ENCODE peak calls at places on chromosome 4, in ten cellular contexts. One of them, this sample, is unnamed.
A peak's percentile ranks its signal among the peaks of the same experiment; 100 is the strongest.

GRCh38 chr4:6839579-6839978 is 57.1 kb downstream of the KIAA0232 start:
- DNase-seq in lung: no peak
- DNase-seq in A549: no peak
- DNase-seq in AG10803: no peak
- DNase-seq in small intestine: no peak
- DNase-seq in astrocyte of the spinal cord: no peak
- DNase-seq in H7: no peak
- DNase-seq in cardiac muscle cell: no peak
- DNase-seq in fibroblast of pulmonary artery: no peak
- DNase-seq in fibroblast of the aortic adventitia: no peak
- DNase-seq in this sample: no peak

GRCh38 chr4:26237916-26238315 is 82.9 kb upstream of the RBPJ start:
- DNase-seq in H7: no peak
- DNase-seq in astrocyte of the spinal cord: no peak
- DNase-seq in AG10803: peak; percentile 22
- DNase-seq in lung: no peak
- DNase-seq in fibroblast of the aortic adventitia: no peak
- DNase-seq in A549: no peak
- DNase-seq in fibroblast of pulmonary artery: no peak
- DNase-seq in small intestine: no peak
- DNase-seq in cardiac muscle cell: no peak
- DNase-seq in this sample: no peak

GRCh38 chr4:27278615-27279014 is 418.0 kb downstream of the STIM2 start:
- DNase-seq in lung: no peak
- DNase-seq in fibroblast of the aortic adventitia: peak; percentile 62
- DNase-seq in AG10803: peak; percentile 6
- DNase-seq in H7: peak; percentile 2
- DNase-seq in A549: no peak
- DNase-seq in cardiac muscle cell: peak; percentile 9
- DNase-seq in astrocyte of the spinal cord: peak; percentile 33
- DNase-seq in small intestine: no peak
- DNase-seq in fibroblast of pulmonary artery: peak; percentile 41
- DNase-seq in this sample: peak; percentile 46

GRCh38 chr4:107888237-107888636 is 43.1 kb upstream of the CYP2U1 start:
- DNase-seq in H7: no peak
- DNase-seq in A549: peak; percentile 13
- DNase-seq in astrocyte of the spinal cord: no peak
- DNase-seq in small intestine: no peak
- DNase-seq in cardiac muscle cell: no peak
- DNase-seq in fibroblast of the aortic adventitia: no peak
- DNase-seq in fibroblast of pulmonary artery: no peak
- DNase-seq in AG10803: no peak
- DNase-seq in lung: no peak
- DNase-seq in this sample: peak; percentile 25

GRCh38 chr4:4486969-4487368 is 54.9 kb downstream of the STX18 start:
- DNase-seq in fibroblast of the aortic adventitia: no peak
- DNase-seq in astrocyte of the spinal cord: no peak
- DNase-seq in small intestine: no peak
- DNase-seq in lung: no peak
- DNase-seq in H7: no peak
- DNase-seq in AG10803: no peak
- DNase-seq in A549: no peak
- DNase-seq in fibroblast of pulmonary artery: no peak
- DNase-seq in cardiac muscle cell: no peak
- DNase-seq in this sample: no peak

GRCh38 chr4:75512336-75513211 is 1.6 kb downstream of the RCHY1 start:
- DNase-seq in lung: peak; percentile 31
- DNase-seq in fibroblast of the aortic adventitia: peak; percentile 48
- DNase-seq in small intestine: peak; percentile 7
- DNase-seq in fibroblast of pulmonary artery: peak; percentile 43
- DNase-seq in AG10803: peak; percentile 77
- DNase-seq in A549: no peak
- DNase-seq in astrocyte of the spinal cord: peak; percentile 42
- DNase-seq in cardiac muscle cell: peak; percentile 67
- DNase-seq in H7: no peak
- DNase-seq in this sample: peak; percentile 65

GRCh38 chr4:186736466-186736865 is 12.8 kb upstream of the FAT1 start:
- DNase-seq in fibroblast of pulmonary artery: no peak
- DNase-seq in lung: no peak
- DNase-seq in small intestine: no peak
- DNase-seq in A549: no peak
- DNase-seq in cardiac muscle cell: no peak
- DNase-seq in H7: no peak
- DNase-seq in fibroblast of the aortic adventitia: no peak
- DNase-seq in AG10803: no peak
- DNase-seq in astrocyte of the spinal cord: no peak
- DNase-seq in this sample: no peak

GRCh38 chr4:122777846-122778501 is 45.5 kb downstream of the BBS12 start:
- DNase-seq in small intestine: no peak
- DNase-seq in H7: no peak
- DNase-seq in fibroblast of the aortic adventitia: peak; percentile 91
- DNase-seq in A549: no peak
- DNase-seq in AG10803: peak; percentile 98
- DNase-seq in astrocyte of the spinal cord: peak; percentile 66
- DNase-seq in cardiac muscle cell: peak; percentile 70
- DNase-seq in fibroblast of pulmonary artery: peak; percentile 79
- DNase-seq in lung: no peak
- DNase-seq in this sample: peak; percentile 88

DNA sequence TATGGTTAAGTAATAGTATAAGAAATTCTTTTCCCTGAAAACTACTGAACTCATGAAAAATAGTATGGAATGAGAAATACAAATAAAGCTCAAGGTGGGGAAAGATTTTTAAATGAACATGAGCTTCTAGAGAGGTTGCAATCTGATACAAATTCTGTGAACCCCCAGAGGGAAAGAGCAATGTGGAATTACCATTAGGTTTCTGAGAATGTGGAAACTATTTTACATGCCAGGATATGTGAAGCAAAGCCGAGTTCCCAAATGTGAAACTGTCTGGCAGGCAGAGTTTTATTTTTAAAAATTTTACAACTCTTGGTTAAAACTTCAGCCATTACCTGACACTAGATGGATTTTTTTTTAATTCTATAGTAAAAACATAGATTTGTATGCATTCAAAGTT is 99.9 kb downstream of the PCDH18 start:
- DNase-seq in AG10803: peak; percentile 26
- DNase-seq in cardiac muscle cell: peak; percentile 10
- DNase-seq in fibroblast of the aortic adventitia: peak; percentile 32
- DNase-seq in astrocyte of the spinal cord: peak; percentile 9
- DNase-seq in lung: no peak
- DNase-seq in H7: no peak
- DNase-seq in small intestine: no peak
- DNase-seq in fibroblast of pulmonary artery: no peak
- DNase-seq in A549: no peak
- DNase-seq in this sample: no peak
- H3K4me3 ChIP-seq in AG10803: peak overlapping the region; percentile 2
- H3K4me3 ChIP-seq in cardiac muscle cell: no peak overlapping the region
- H3K4me3 ChIP-seq in fibroblast of the aortic adventitia: no peak overlapping the region
- H3K4me3 ChIP-seq in astrocyte of the spinal cord: no peak overlapping the region
- H3K4me3 ChIP-seq in lung: no peak overlapping the region
- H3K4me3 ChIP-seq in H7: no peak overlapping the region
- H3K4me3 ChIP-seq in small intestine: no peak overlapping the region
- H3K4me3 ChIP-seq in fibroblast of pulmonary artery: no peak overlapping the region
- H3K4me3 ChIP-seq in A549: no peak overlapping the region
- H3K4me3 ChIP-seq in this sample: no peak overlapping the region

DNA sequence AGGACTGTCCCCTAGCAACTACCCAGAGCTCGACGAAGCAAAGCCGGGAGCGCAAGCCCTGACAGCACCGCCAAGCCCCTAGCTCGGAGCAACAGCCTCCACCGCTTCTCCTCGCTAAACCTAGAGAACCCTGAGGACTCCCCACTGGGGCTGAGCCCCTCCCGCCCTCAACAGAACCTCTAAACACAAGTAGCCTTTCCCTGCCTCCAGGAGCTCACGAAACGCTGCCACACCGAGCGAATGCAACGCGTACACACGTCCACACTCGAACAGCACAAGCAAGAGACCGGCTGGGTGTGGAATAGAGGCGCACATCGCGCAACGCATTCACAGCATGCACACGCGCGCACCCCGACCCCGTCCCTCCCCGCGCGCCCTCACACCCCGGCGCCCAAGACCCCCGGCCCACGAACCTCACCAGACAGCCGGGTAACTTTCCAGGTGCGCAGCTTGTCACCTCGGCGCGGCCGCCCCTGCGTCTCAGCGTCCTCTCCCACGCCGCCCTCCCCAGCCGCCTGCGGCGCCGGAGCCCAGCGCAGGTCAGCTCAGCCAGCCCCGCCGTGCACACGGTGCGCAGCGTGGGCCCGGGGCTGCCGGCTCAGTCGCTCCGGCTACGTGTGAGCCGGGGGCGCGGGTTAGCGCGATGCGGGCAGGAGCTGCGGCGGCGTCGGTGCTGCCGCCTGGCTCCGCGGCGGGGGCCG is 354 bp downstream of the PRKG2 start:
- DNase-seq in small intestine: peak; percentile 57
- DNase-seq in AG10803: peak; percentile 31
- DNase-seq in H7: peak; percentile 74
- DNase-seq in astrocyte of the spinal cord: peak; percentile 31
- DNase-seq in cardiac muscle cell: peak; percentile 53
- DNase-seq in A549: peak; percentile 6
- DNase-seq in lung: peak; percentile 38
- DNase-seq in fibroblast of the aortic adventitia: peak; percentile 37
- DNase-seq in fibroblast of pulmonary artery: peak; percentile 29
- DNase-seq in this sample: peak; percentile 27
- H3K4me3 ChIP-seq in small intestine: peak overlapping the region; percentile 76
- H3K4me3 ChIP-seq in AG10803: peak overlapping the region; percentile 59
- H3K4me3 ChIP-seq in H7: peak overlapping the region; percentile 47
- H3K4me3 ChIP-seq in astrocyte of the spinal cord: peak overlapping the region; percentile 44
- H3K4me3 ChIP-seq in cardiac muscle cell: peak overlapping the region; percentile 43
- H3K4me3 ChIP-seq in A549: peak overlapping the region; percentile 47
- H3K4me3 ChIP-seq in lung: peak overlapping the region; percentile 46
- H3K4me3 ChIP-seq in fibroblast of the aortic adventitia: peak overlapping the region; percentile 60
- H3K4me3 ChIP-seq in fibroblast of pulmonary artery: peak overlapping the region; percentile 53
- H3K4me3 ChIP-seq in this sample: peak overlapping the region; percentile 56

GRCh38 chr4:152676052-152676854 is 3.5 kb downstream of the TMEM154 start:
- DNase-seq in lung: no peak
- DNase-seq in fibroblast of pulmonary artery: no peak
- DNase-seq in H7: no peak
- DNase-seq in cardiac muscle cell: no peak
- DNase-seq in A549: no peak
- DNase-seq in astrocyte of the spinal cord: no peak
- DNase-seq in AG10803: no peak
- DNase-seq in small intestine: no peak
- DNase-seq in fibroblast of the aortic adventitia: no peak
- DNase-seq in this sample: no peak

GRCh38 chr4:152679414-152680281 is at the start of gene TMEM154:
- DNase-seq in AG10803: peak; percentile 67
- DNase-seq in small intestine: peak; percentile 61
- DNase-seq in cardiac muscle cell: peak; percentile 91
- DNase-seq in lung: peak; percentile 68
- DNase-seq in fibroblast of the aortic adventitia: peak; percentile 71
- DNase-seq in astrocyte of the spinal cord: peak; percentile 73
- DNase-seq in fibroblast of pulmonary artery: peak; percentile 91
- DNase-seq in A549: peak; percentile 1
- DNase-seq in H7: peak; percentile 78
- DNase-seq in this sample: peak; percentile 82

GRCh38 chr4:152680988-152681731 is 1.4 kb upstream of the TMEM154 start:
- DNase-seq in lung: no peak
- DNase-seq in cardiac muscle cell: peak; percentile 46
- DNase-seq in fibroblast of pulmonary artery: peak; percentile 64
- DNase-seq in astrocyte of the spinal cord: peak; percentile 65
- DNase-seq in A549: peak; percentile 38
- DNase-seq in AG10803: peak; percentile 43
- DNase-seq in fibroblast of the aortic adventitia: peak; percentile 28
- DNase-seq in H7: no peak
- DNase-seq in small intestine: no peak
- DNase-seq in this sample: peak; percentile 93

GRCh38 chr4:152682143-152682542 is 2.3 kb upstream of the TMEM154 start:
- DNase-seq in fibroblast of the aortic adventitia: no peak
- DNase-seq in A549: no peak
- DNase-seq in lung: no peak
- DNase-seq in cardiac muscle cell: no peak
- DNase-seq in H7: no peak
- DNase-seq in small intestine: no peak
- DNase-seq in fibroblast of pulmonary artery: no peak
- DNase-seq in astrocyte of the spinal cord: no peak
- DNase-seq in AG10803: no peak
- DNase-seq in this sample: no peak

DNA sequence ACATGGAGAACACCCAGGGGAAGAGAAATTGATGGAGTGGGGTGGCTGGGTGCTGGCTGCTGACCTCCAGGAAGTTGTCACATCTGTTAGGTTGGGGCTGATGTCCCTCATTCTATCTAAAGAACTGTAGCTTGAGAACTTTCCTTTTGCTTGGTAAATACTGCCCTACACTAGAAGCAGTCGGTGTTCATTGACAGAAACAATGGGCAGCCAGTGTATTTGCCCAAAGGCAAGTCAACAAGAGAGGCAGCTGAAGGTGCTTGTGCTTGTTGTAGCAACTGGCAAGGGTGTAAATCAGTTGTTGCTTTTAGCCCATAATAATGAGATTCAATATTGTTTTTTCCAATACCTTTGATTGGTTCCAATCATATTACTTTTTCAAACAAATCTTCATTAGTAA is 956 bp downstream of the TMEM154 start:
- DNase-seq in astrocyte of the spinal cord: no peak
- DNase-seq in A549: no peak
- DNase-seq in cardiac muscle cell: no peak
- DNase-seq in AG10803: no peak
- DNase-seq in fibroblast of pulmonary artery: no peak
- DNase-seq in fibroblast of the aortic adventitia: no peak
- DNase-seq in H7: no peak
- DNase-seq in small intestine: no peak
- DNase-seq in lung: no peak
- DNase-seq in this sample: no peak
- H3K4me3 ChIP-seq in astrocyte of the spinal cord: no peak overlapping the region
- H3K4me3 ChIP-seq in A549: no peak overlapping the region
- H3K4me3 ChIP-seq in cardiac muscle cell: no peak overlapping the region
- H3K4me3 ChIP-seq in AG10803: peak overlapping the region; percentile 69
- H3K4me3 ChIP-seq in fibroblast of pulmonary artery: peak overlapping the region; percentile 67
- H3K4me3 ChIP-seq in fibroblast of the aortic adventitia: no peak overlapping the region
- H3K4me3 ChIP-seq in H7: no peak overlapping the region
- H3K4me3 ChIP-seq in small intestine: no peak overlapping the region
- H3K4me3 ChIP-seq in lung: no peak overlapping the region
- H3K4me3 ChIP-seq in this sample: peak overlapping the region; percentile 77

DNA sequence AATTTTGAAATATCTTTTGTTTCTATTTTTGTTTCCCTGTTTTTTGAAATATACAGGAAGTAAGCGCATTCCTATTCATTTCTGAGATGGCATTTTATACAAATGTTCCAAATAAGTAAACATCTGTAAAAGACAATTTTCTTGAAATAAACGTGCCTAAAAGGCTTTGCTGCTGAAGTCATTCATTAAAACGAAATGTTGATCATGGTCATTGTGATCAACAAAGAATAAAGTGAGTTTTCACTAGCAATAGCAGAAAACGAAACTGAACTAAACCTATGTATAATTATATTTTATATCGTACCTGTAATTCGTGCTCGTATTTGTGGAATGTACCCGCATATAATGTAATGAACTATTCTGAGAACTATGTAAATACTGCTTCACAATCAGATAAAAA is 221.2 kb downstream of the MGST2 start:
- DNase-seq in H7: no peak
- DNase-seq in fibroblast of the aortic adventitia: no peak
- DNase-seq in astrocyte of the spinal cord: no peak
- DNase-seq in A549: no peak
- DNase-seq in fibroblast of pulmonary artery: no peak
- DNase-seq in lung: no peak
- DNase-seq in cardiac muscle cell: no peak
- DNase-seq in AG10803: peak; percentile 8
- DNase-seq in small intestine: no peak
- DNase-seq in this sample: no peak
- H3K4me3 ChIP-seq in H7: no peak overlapping the region
- H3K4me3 ChIP-seq in fibroblast of the aortic adventitia: no peak overlapping the region
- H3K4me3 ChIP-seq in astrocyte of the spinal cord: no peak overlapping the region
- H3K4me3 ChIP-seq in A549: no peak overlapping the region
- H3K4me3 ChIP-seq in fibroblast of pulmonary artery: no peak overlapping the region
- H3K4me3 ChIP-seq in lung: no peak overlapping the region
- H3K4me3 ChIP-seq in cardiac muscle cell: no peak overlapping the region
- H3K4me3 ChIP-seq in AG10803: peak overlapping the region; percentile 35
- H3K4me3 ChIP-seq in small intestine: no peak overlapping the region
- H3K4me3 ChIP-seq in this sample: no peak overlapping the region

GRCh38 chr4:142752331-142752830 is 93.7 kb downstream of the INPP4B start:
- DNase-seq in cardiac muscle cell: peak; percentile 35
- DNase-seq in astrocyte of the spinal cord: no peak
- DNase-seq in AG10803: peak; percentile 24
- DNase-seq in lung: no peak
- DNase-seq in A549: no peak
- DNase-seq in H7: no peak
- DNase-seq in fibroblast of pulmonary artery: peak; percentile 17
- DNase-seq in small intestine: no peak
- DNase-seq in fibroblast of the aortic adventitia: no peak
- DNase-seq in this sample: no peak
- H3K4me3 ChIP-seq in cardiac muscle cell: no peak overlapping the region
- H3K4me3 ChIP-seq in astrocyte of the spinal cord: no peak overlapping the region
- H3K4me3 ChIP-seq in AG10803: no peak overlapping the region
- H3K4me3 ChIP-seq in lung: no peak overlapping the region
- H3K4me3 ChIP-seq in A549: no peak overlapping the region
- H3K4me3 ChIP-seq in H7: no peak overlapping the region
- H3K4me3 ChIP-seq in fibroblast of pulmonary artery: no peak overlapping the region
- H3K4me3 ChIP-seq in small intestine: no peak overlapping the region
- H3K4me3 ChIP-seq in fibroblast of the aortic adventitia: no peak overlapping the region
- H3K4me3 ChIP-seq in this sample: no peak overlapping the region

This sample was measured in fibroblast of mammary gland.